ENCODE peak calls at places on chromosomes 12 and 14, in seven cellular contexts. N, R, C, O, W, Y and U are unnamed samples.

GRCh38 chr12:111312708-111313107 is 56.2 kb downstream of the PHETA1 start:
- DNase-seq in R (no peak), C (no peak), Y (no peak), N (no peak), W (no peak), O (no peak), U (peak)

GRCh38 chr14:90521121-90521929 is 124.5 kb downstream of the CALM1 start:
- DNase-seq in Y (no peak), C (no peak), R (no peak), W (no peak), O (no peak), N (peak), U (peak)

GRCh38 chr12:6927999-6928702 is 392 bp downstream of the ATN1 start:
- DNase-seq in R (no peak), N (no peak), Y (no peak), C (peak), W (no peak), O (no peak), U (peak)

GRCh38 chr12:51932218-51933076 is 19.1 kb upstream of the ACVR1B start:
- DNase-seq in O (no peak), Y (no peak), W (no peak), N (no peak), C (no peak), R (no peak), U (no peak)

GRCh38 chr12:3040026-3040656 is 37.0 kb upstream of the TSPAN9 start:
- DNase-seq in W (no peak), N (no peak), R (no peak), C (no peak), O (no peak), Y (no peak), U (peak)

GRCh38 chr14:54830650-54831049 is 72.0 kb downstream of the GCH1 start:
- DNase-seq in C (no peak), Y (no peak), W (no peak), N (no peak), R (no peak), O (no peak), U (no peak)

GRCh38 chr14:92490239-92490959 is 23.2 kb upstream of the RIN3 start:
- DNase-seq in Y (no peak), N (no peak), O (no peak), R (no peak), W (no peak), C (no peak), U (peak)

GRCh38 chr14:42421377-42422078 is 814.9 kb downstream of the LRFN5 start:
- DNase-seq in N (no peak), C (no peak), W (no peak), R (no peak), O (no peak), Y (no peak), U (no peak)

GRCh38 chr12:122385171-122386041 is 37.1 kb downstream of the CLIP1 start:
- DNase-seq in O (no peak), C (no peak), W (no peak), Y (no peak), N (no peak), R (no peak), U (no peak)

GRCh38 chr12:11927311-11927935 is 143.3 kb upstream of the BCL2L14 start:
- DNase-seq in Y (no peak), R (no peak), W (no peak), C (no peak), O (no peak), N (no peak), U (no peak)

GRCh38 chr12:5872745-5873144 is 72.3 kb downstream of the ANO2 start:
- DNase-seq in Y (no peak), C (peak), W (no peak), N (peak), R (no peak), O (peak), U (no peak)

GRCh38 chr14:52012635-52013034 is 23.3 kb downstream of the RTRAF start:
- DNase-seq in O (no peak), Y (no peak), C (no peak), N (no peak), R (no peak), W (no peak), U (peak)

GRCh38 chr14:61925043-61925442 is 162.8 kb downstream of the SNAPC1 start:
- DNase-seq in C (no peak), R (no peak), Y (peak), W (no peak), N (no peak), O (peak), U (no peak)

GRCh38 chr12:80565276-80565675 is 121.2 kb downstream of the PTPRQ start:
- DNase-seq in N (no peak), R (no peak), W (no peak), O (no peak), Y (no peak), C (no peak), U (no peak)